ENCODE peak calls at places on chromosome 1, in ten cellular contexts. One of them, this sample, is unnamed.

GRCh38 chr1:156471496-156472490 is 28.8 kb downstream of the MEF2D start:
- DNase-seq in cardiac fibroblast: peak
- DNase-seq in left lung: peak
- DNase-seq in OCI-LY7: no peak
- DNase-seq in fibroblast of pulmonary artery: no peak
- DNase-seq in tibial artery: peak
- DNase-seq in lower lobe of right lung: peak
- DNase-seq in NB4: no peak
- DNase-seq in heart left ventricle: peak
- DNase-seq in thoracic aorta: peak
- DNase-seq in this sample: no peak

GRCh38 chr1:147238925-147239820 is 3.3 kb upstream of the CHD1L start:
- DNase-seq in cardiac fibroblast: no peak
- DNase-seq in left lung: no peak
- DNase-seq in OCI-LY7: no peak
- DNase-seq in fibroblast of pulmonary artery: no peak
- DNase-seq in tibial artery: no peak
- DNase-seq in lower lobe of right lung: no peak
- DNase-seq in NB4: no peak
- DNase-seq in heart left ventricle: no peak
- DNase-seq in thoracic aorta: no peak
- DNase-seq in this sample: no peak

GRCh38 chr1:241615043-241615974 is 24.9 kb downstream of the CHML start:
- DNase-seq in cardiac fibroblast: no peak
- DNase-seq in left lung: no peak
- DNase-seq in OCI-LY7: no peak
- DNase-seq in fibroblast of pulmonary artery: no peak
- DNase-seq in tibial artery: no peak
- DNase-seq in lower lobe of right lung: no peak
- DNase-seq in NB4: no peak
- DNase-seq in heart left ventricle: no peak
- DNase-seq in thoracic aorta: no peak
- DNase-seq in this sample: peak

GRCh38 chr1:202254454-202255252 is 61.1 kb downstream of the LGR6 start:
- DNase-seq in cardiac fibroblast: no peak
- DNase-seq in left lung: no peak
- DNase-seq in OCI-LY7: no peak
- DNase-seq in fibroblast of pulmonary artery: no peak
- DNase-seq in tibial artery: peak
- DNase-seq in lower lobe of right lung: no peak
- DNase-seq in NB4: no peak
- DNase-seq in heart left ventricle: no peak
- DNase-seq in thoracic aorta: no peak
- DNase-seq in this sample: no peak

GRCh38 chr1:9753121-9753531 is 70.6 kb downstream of the CLSTN1 start:
- DNase-seq in cardiac fibroblast: peak
- DNase-seq in left lung: no peak
- DNase-seq in OCI-LY7: no peak
- DNase-seq in fibroblast of pulmonary artery: peak
- DNase-seq in tibial artery: no peak
- DNase-seq in lower lobe of right lung: no peak
- DNase-seq in NB4: no peak
- DNase-seq in heart left ventricle: no peak
- DNase-seq in thoracic aorta: peak
- DNase-seq in this sample: peak

GRCh38 chr1:234875953-234876814 is 252.5 kb downstream of the TOMM20 start:
- DNase-seq in cardiac fibroblast: peak
- DNase-seq in left lung: peak
- DNase-seq in OCI-LY7: no peak
- DNase-seq in fibroblast of pulmonary artery: peak
- DNase-seq in tibial artery: no peak
- DNase-seq in lower lobe of right lung: peak
- DNase-seq in NB4: peak
- DNase-seq in heart left ventricle: no peak
- DNase-seq in thoracic aorta: no peak
- DNase-seq in this sample: peak

GRCh38 chr1:26189751-26190275 is 589 bp upstream of the CATSPER4 start:
- DNase-seq in cardiac fibroblast: no peak
- DNase-seq in left lung: no peak
- DNase-seq in OCI-LY7: no peak
- DNase-seq in fibroblast of pulmonary artery: no peak
- DNase-seq in tibial artery: no peak
- DNase-seq in lower lobe of right lung: no peak
- DNase-seq in NB4: no peak
- DNase-seq in heart left ventricle: no peak
- DNase-seq in thoracic aorta: no peak
- DNase-seq in this sample: no peak

GRCh38 chr1:55848906-55849305 is 633.7 kb upstream of the USP24 start:
- DNase-seq in cardiac fibroblast: peak
- DNase-seq in left lung: no peak
- DNase-seq in OCI-LY7: no peak
- DNase-seq in fibroblast of pulmonary artery: peak
- DNase-seq in tibial artery: no peak
- DNase-seq in lower lobe of right lung: no peak
- DNase-seq in NB4: no peak
- DNase-seq in heart left ventricle: no peak
- DNase-seq in thoracic aorta: no peak
- DNase-seq in this sample: peak

GRCh38 chr1:186643600-186643999 is 36.6 kb downstream of the PTGS2 start:
- DNase-seq in cardiac fibroblast: peak
- DNase-seq in left lung: no peak
- DNase-seq in OCI-LY7: no peak
- DNase-seq in fibroblast of pulmonary artery: peak
- DNase-seq in tibial artery: no peak
- DNase-seq in lower lobe of right lung: no peak
- DNase-seq in NB4: peak
- DNase-seq in heart left ventricle: no peak
- DNase-seq in thoracic aorta: no peak
- DNase-seq in this sample: peak

GRCh38 chr1:162235261-162235780 is 141.3 kb downstream of the SPATA46 start:
- DNase-seq in cardiac fibroblast: peak
- DNase-seq in left lung: no peak
- DNase-seq in OCI-LY7: no peak
- DNase-seq in fibroblast of pulmonary artery: no peak
- DNase-seq in tibial artery: no peak
- DNase-seq in lower lobe of right lung: no peak
- DNase-seq in NB4: peak
- DNase-seq in heart left ventricle: no peak
- DNase-seq in thoracic aorta: no peak
- DNase-seq in this sample: peak

GRCh38 chr1:200918006-200918405 is 23.3 kb downstream of the INAVA start:
- DNase-seq in cardiac fibroblast: no peak
- DNase-seq in left lung: no peak
- DNase-seq in OCI-LY7: no peak
- DNase-seq in fibroblast of pulmonary artery: no peak
- DNase-seq in tibial artery: no peak
- DNase-seq in lower lobe of right lung: no peak
- DNase-seq in NB4: no peak
- DNase-seq in heart left ventricle: no peak
- DNase-seq in thoracic aorta: no peak
- DNase-seq in this sample: no peak

GRCh38 chr1:58011978-58012377 is 534.5 kb downstream of the OMA1 start:
- DNase-seq in cardiac fibroblast: no peak
- DNase-seq in left lung: no peak
- DNase-seq in OCI-LY7: no peak
- DNase-seq in fibroblast of pulmonary artery: no peak
- DNase-seq in tibial artery: no peak
- DNase-seq in lower lobe of right lung: no peak
- DNase-seq in NB4: no peak
- DNase-seq in heart left ventricle: no peak
- DNase-seq in thoracic aorta: no peak
- DNase-seq in this sample: peak

GRCh38 chr1:15406911-15407559 is 2.7 kb upstream of the EFHD2 start:
- DNase-seq in cardiac fibroblast: peak
- DNase-seq in left lung: no peak
- DNase-seq in OCI-LY7: no peak
- DNase-seq in fibroblast of pulmonary artery: peak
- DNase-seq in tibial artery: peak
- DNase-seq in lower lobe of right lung: no peak
- DNase-seq in NB4: no peak
- DNase-seq in heart left ventricle: no peak
- DNase-seq in thoracic aorta: no peak
- DNase-seq in this sample: peak

GRCh38 chr1:150922519-150922975 is 3.6 kb upstream of the SETDB1 start:
- DNase-seq in cardiac fibroblast: peak
- DNase-seq in left lung: peak
- DNase-seq in OCI-LY7: peak
- DNase-seq in fibroblast of pulmonary artery: peak
- DNase-seq in tibial artery: peak
- DNase-seq in lower lobe of right lung: no peak
- DNase-seq in NB4: peak
- DNase-seq in heart left ventricle: peak
- DNase-seq in thoracic aorta: peak
- DNase-seq in this sample: peak

GRCh38 chr1:57489342-57490036 is 65.6 kb upstream of the DAB1 start:
- DNase-seq in cardiac fibroblast: peak
- DNase-seq in left lung: no peak
- DNase-seq in OCI-LY7: no peak
- DNase-seq in fibroblast of pulmonary artery: peak
- DNase-seq in tibial artery: no peak
- DNase-seq in lower lobe of right lung: no peak
- DNase-seq in NB4: no peak
- DNase-seq in heart left ventricle: no peak
- DNase-seq in thoracic aorta: no peak
- DNase-seq in this sample: peak

GRCh38 chr1:241485554-241485992 is 34.0 kb downstream of the FH start:
- DNase-seq in cardiac fibroblast: peak
- DNase-seq in left lung: no peak
- DNase-seq in OCI-LY7: peak
- DNase-seq in fibroblast of pulmonary artery: peak
- DNase-seq in tibial artery: no peak
- DNase-seq in lower lobe of right lung: no peak
- DNase-seq in NB4: peak
- DNase-seq in heart left ventricle: no peak
- DNase-seq in thoracic aorta: no peak
- DNase-seq in this sample: peak

GRCh38 chr1:172507741-172508140 is 25.2 kb upstream of the SUCO start:
- DNase-seq in cardiac fibroblast: no peak
- DNase-seq in left lung: no peak
- DNase-seq in OCI-LY7: no peak
- DNase-seq in fibroblast of pulmonary artery: no peak
- DNase-seq in tibial artery: no peak
- DNase-seq in lower lobe of right lung: no peak
- DNase-seq in NB4: no peak
- DNase-seq in heart left ventricle: no peak
- DNase-seq in thoracic aorta: no peak
- DNase-seq in this sample: no peak

GRCh38 chr1:233668725-233669294 is 54.9 kb downstream of the KCNK1 start:
- DNase-seq in cardiac fibroblast: peak
- DNase-seq in left lung: no peak
- DNase-seq in OCI-LY7: no peak
- DNase-seq in fibroblast of pulmonary artery: peak
- DNase-seq in tibial artery: no peak
- DNase-seq in lower lobe of right lung: no peak
- DNase-seq in NB4: no peak
- DNase-seq in heart left ventricle: no peak
- DNase-seq in thoracic aorta: no peak
- DNase-seq in this sample: peak

DNA sequence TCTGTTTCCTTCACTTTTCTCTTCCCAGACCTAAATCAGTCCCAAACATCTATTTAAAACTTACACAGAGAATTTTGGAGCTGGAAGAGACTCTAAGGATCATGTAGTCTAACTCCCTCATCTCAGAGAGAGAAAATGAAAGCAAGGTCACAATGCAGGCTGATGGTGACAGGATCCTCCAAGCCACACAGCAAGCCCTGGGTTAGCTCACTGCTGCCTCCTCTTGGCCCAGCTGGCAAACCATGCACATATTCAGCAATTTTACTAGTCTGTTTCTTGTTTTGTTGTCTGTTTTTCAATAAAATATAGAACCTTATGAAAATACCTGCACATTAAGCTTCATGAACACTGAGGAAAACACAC is 27.7 kb upstream of the LY9 start:
- DNase-seq in cardiac fibroblast: peak
- DNase-seq in left lung: peak
- DNase-seq in OCI-LY7: peak
- DNase-seq in fibroblast of pulmonary artery: peak
- DNase-seq in tibial artery: no peak
- DNase-seq in lower lobe of right lung: peak
- DNase-seq in NB4: peak
- DNase-seq in heart left ventricle: peak
- DNase-seq in thoracic aorta: no peak
- DNase-seq in this sample: no peak
- H3K4me3 ChIP-seq in cardiac fibroblast: no peak
- H3K4me3 ChIP-seq in left lung: no peak
- H3K4me3 ChIP-seq in OCI-LY7: peak
- H3K4me3 ChIP-seq in fibroblast of pulmonary artery: no peak
- H3K4me3 ChIP-seq in tibial artery: no peak
- H3K4me3 ChIP-seq in lower lobe of right lung: no peak
- H3K4me3 ChIP-seq in NB4: no peak
- H3K4me3 ChIP-seq in heart left ventricle: no peak
- H3K4me3 ChIP-seq in thoracic aorta: peak
- H3K4me3 ChIP-seq in this sample: no peak

DNA sequence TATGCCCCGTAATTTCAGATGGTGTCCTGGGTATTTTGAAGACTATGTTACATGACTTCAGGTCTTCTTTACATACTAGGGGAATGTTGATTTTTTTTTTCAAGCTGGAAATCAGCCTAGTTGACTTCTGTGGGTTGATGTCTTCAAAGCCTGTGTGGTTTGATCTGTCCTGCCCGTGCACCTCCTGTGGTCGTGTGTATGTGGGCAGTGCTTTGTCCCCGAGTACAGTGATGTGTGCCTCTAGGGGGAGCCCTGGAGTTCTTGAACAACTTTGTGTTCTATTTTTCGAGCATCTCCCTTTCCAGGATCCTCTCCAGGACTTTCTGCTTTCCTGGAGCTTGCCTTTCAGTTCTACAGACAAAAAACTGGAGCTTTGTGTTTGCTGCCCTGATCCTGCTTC is 28.9 kb downstream of the OBSCN start:
- DNase-seq in cardiac fibroblast: peak
- DNase-seq in left lung: no peak
- DNase-seq in OCI-LY7: peak
- DNase-seq in fibroblast of pulmonary artery: peak
- DNase-seq in tibial artery: no peak
- DNase-seq in lower lobe of right lung: no peak
- DNase-seq in NB4: peak
- DNase-seq in heart left ventricle: no peak
- DNase-seq in thoracic aorta: no peak
- DNase-seq in this sample: peak
- TF ChIP-seq CTCF in cardiac fibroblast: peak
- TF ChIP-seq CTCF in left lung: peak
- TF ChIP-seq CTCF in OCI-LY7: peak
- TF ChIP-seq CTCF in fibroblast of pulmonary artery: peak
- TF ChIP-seq CTCF in tibial artery: peak
- TF ChIP-seq CTCF in lower lobe of right lung: peak
- TF ChIP-seq CTCF in NB4: peak
- TF ChIP-seq CTCF in heart left ventricle: peak
- TF ChIP-seq CTCF in thoracic aorta: no peak
- TF ChIP-seq CTCF in this sample: peak

GRCh38 chr1:36825226-36825625 is 209.1 kb downstream of the GRIK3 start:
- DNase-seq in cardiac fibroblast: no peak
- DNase-seq in left lung: no peak
- DNase-seq in OCI-LY7: no peak
- DNase-seq in fibroblast of pulmonary artery: no peak
- DNase-seq in tibial artery: no peak
- DNase-seq in lower lobe of right lung: no peak
- DNase-seq in NB4: no peak
- DNase-seq in heart left ventricle: no peak
- DNase-seq in thoracic aorta: no peak
- DNase-seq in this sample: no peak
- H3K4me3 ChIP-seq in cardiac fibroblast: no peak
- H3K4me3 ChIP-seq in left lung: no peak
- H3K4me3 ChIP-seq in OCI-LY7: no peak
- H3K4me3 ChIP-seq in fibroblast of pulmonary artery: no peak
- H3K4me3 ChIP-seq in tibial artery: no peak
- H3K4me3 ChIP-seq in lower lobe of right lung: no peak
- H3K4me3 ChIP-seq in NB4: no peak
- H3K4me3 ChIP-seq in heart left ventricle: no peak
- H3K4me3 ChIP-seq in thoracic aorta: no peak
- H3K4me3 ChIP-seq in this sample: no peak

GRCh38 chr1:213374369-213374768 is 323.3 kb downstream of the RPS6KC1 start:
- DNase-seq in cardiac fibroblast: peak
- DNase-seq in left lung: peak
- DNase-seq in OCI-LY7: peak
- DNase-seq in fibroblast of pulmonary artery: peak
- DNase-seq in tibial artery: no peak
- DNase-seq in lower lobe of right lung: peak
- DNase-seq in NB4: peak
- DNase-seq in heart left ventricle: peak
- DNase-seq in thoracic aorta: no peak
- DNase-seq in this sample: peak
- TF ChIP-seq CTCF in cardiac fibroblast: peak
- TF ChIP-seq CTCF in left lung: peak
- TF ChIP-seq CTCF in OCI-LY7: peak
- TF ChIP-seq CTCF in fibroblast of pulmonary artery: peak
- TF ChIP-seq CTCF in tibial artery: peak
- TF ChIP-seq CTCF in lower lobe of right lung: peak
- TF ChIP-seq CTCF in NB4: peak
- TF ChIP-seq CTCF in heart left ventricle: peak
- TF ChIP-seq CTCF in thoracic aorta: peak
- TF ChIP-seq CTCF in this sample: peak